ENCODE peak calls at places on chromosomes 5 and 9, in seven cellular contexts. N, B, Y, D, J, P and T are unnamed samples.

GRCh38 chr9:12014488-12014887 is 678.7 kb upstream of the TYRP1 start:
- DNase-seq in N (peak), B (no peak), Y (no peak), D (no peak), J (no peak), P (no peak), T (no peak)

GRCh38 chr5:171579162-171579561 is 159.7 kb downstream of the FGF18 start:
- DNase-seq in N (no peak), B (no peak), Y (no peak), D (no peak), J (peak), P (no peak), T (no peak)

GRCh38 chr9:108001219-108001618 is 511.6 kb upstream of the KLF4 start:
- DNase-seq in N (no peak), B (no peak), Y (no peak), D (no peak), J (no peak), P (no peak), T (no peak)

GRCh38 chr9:99980578-99980977 is 74.1 kb downstream of the STX17 start:
- DNase-seq in N (no peak), B (no peak), Y (no peak), D (no peak), J (no peak), P (no peak), T (no peak)

GRCh38 chr5:94908889-94909480 is 290.5 kb downstream of the SLF1 start:
- DNase-seq in N (peak), B (peak), Y (no peak), D (no peak), J (peak), P (no peak), T (peak)

GRCh38 chr9:107141967-107142366 is 141.1 kb upstream of the RAD23B start:
- DNase-seq in N (peak), B (no peak), Y (no peak), D (no peak), J (peak), P (no peak), T (peak)

GRCh38 chr9:3244963-3245653 is 280.7 kb downstream of the RFX3 start:
- DNase-seq in N (no peak), B (no peak), Y (no peak), D (no peak), J (no peak), P (no peak), T (peak)

GRCh38 chr5:60652206-60652605 is 47.8 kb downstream of the DEPDC1B start:
- DNase-seq in N (peak), B (no peak), Y (no peak), D (no peak), J (peak), P (no peak), T (peak)

GRCh38 chr5:1409386-1410110 is 35.7 kb downstream of the SLC6A3 start:
- DNase-seq in N (peak), B (peak), Y (no peak), D (no peak), J (no peak), P (no peak), T (peak)

GRCh38 chr5:153827407-153827806 is 211.3 kb downstream of the FAM114A2 start:
- DNase-seq in N (peak), B (no peak), Y (no peak), D (no peak), J (peak), P (no peak), T (peak)

GRCh38 chr9:129317179-129318011 is 139.3 kb upstream of the IER5L start:
- DNase-seq in N (peak), B (peak), Y (no peak), D (no peak), J (peak), P (no peak), T (peak)

GRCh38 chr9:1296331-1296730 is 246.2 kb downstream of the DMRT2 start:
- DNase-seq in N (no peak), B (no peak), Y (no peak), D (no peak), J (no peak), P (no peak), T (no peak)

GRCh38 chr5:143968071-143968878 is 156.3 kb downstream of the HMHB1 start:
- DNase-seq in N (peak), B (peak), Y (no peak), D (no peak), J (peak), P (no peak), T (peak)

GRCh38 chr5:168978015-168978414 is 322.9 kb downstream of the SLIT3 start:
- DNase-seq in N (peak), B (no peak), Y (no peak), D (no peak), J (peak), P (no peak), T (peak)

GRCh38 chr5:79297661-79298060 is 61.7 kb downstream of the JMY start:
- DNase-seq in N (peak), B (no peak), Y (no peak), D (no peak), J (no peak), P (no peak), T (peak)

GRCh38 chr5:180126716-180127681 is 55.4 kb upstream of the RNF130 start:
- DNase-seq in N (no peak), B (peak), Y (no peak), D (peak), J (peak), P (no peak), T (no peak)

GRCh38 chr5:93870649-93871048 is 129.2 kb upstream of the POU5F2 start:
- DNase-seq in N (no peak), B (no peak), Y (no peak), D (no peak), J (no peak), P (no peak), T (no peak)

GRCh38 chr5:141680751-141681201 is 1.3 kb downstream of the ARAP3 start:
- DNase-seq in N (peak), B (peak), Y (no peak), D (no peak), J (no peak), P (no peak), T (no peak)

GRCh38 chr5:147369742-147370374 is 135.0 kb downstream of the STK32A start:
- DNase-seq in N (peak), B (no peak), Y (no peak), D (no peak), J (peak), P (no peak), T (no peak)

GRCh38 chr9:114503009-114503408 is 2.3 kb downstream of the WHRN start:
- DNase-seq in N (no peak), B (no peak), Y (no peak), D (peak), J (no peak), P (no peak), T (no peak)

GRCh38 chr9:98819231-98819630 is 11.8 kb downstream of the GALNT12 start:
- DNase-seq in N (no peak), B (no peak), Y (no peak), D (no peak), J (no peak), P (no peak), T (no peak)

GRCh38 chr5:112938286-112938685 is 16.3 kb upstream of the REEP5 start:
- DNase-seq in N (no peak), B (no peak), Y (no peak), D (no peak), J (no peak), P (no peak), T (no peak)

GRCh38 chr5:170184007-170184687 is 48.6 kb upstream of the C5orf58 start:
- DNase-seq in N (peak), B (peak), Y (no peak), D (peak), J (peak), P (peak), T (peak)

GRCh38 chr5:55650391-55650790 is 61.7 kb downstream of the SLC38A9 start:
- DNase-seq in N (peak), B (no peak), Y (no peak), D (no peak), J (peak), P (no peak), T (peak)

GRCh38 chr9:115198018-115198417 is 80.1 kb upstream of the TNC start:
- DNase-seq in N (peak), B (peak), Y (no peak), D (no peak), J (peak), P (no peak), T (no peak)

GRCh38 chr5:35198096-35198495 is 32.2 kb downstream of the PRLR start:
- DNase-seq in N (peak), B (no peak), Y (no peak), D (peak), J (peak), P (no peak), T (peak)

GRCh38 chr5:111299067-111299481 is 74.9 kb downstream of the CAMK4 start:
- DNase-seq in N (no peak), B (no peak), Y (no peak), D (no peak), J (peak), P (no peak), T (peak)